ENCODE peak calls at places on chromosomes 7 and 10, in nine cellular contexts. T is progenitor cell of endocrine pancreas; K is HL-60; E is CD8-positive, alpha-beta T cell; U is upper lobe of right lung; Y is cardiac muscle cell; J is RWPE1; P is mammary epithelial cell; O is heart left ventricle. V is an unnamed sample.

GRCh38 chr10:47253651-47254375 is 46.2 kb upstream of the GDF10 start:
- DNase-seq in T (no peak), K (no peak), E (no peak), U (no peak), Y (peak; percentile 48), J (no peak), P (no peak), O (peak; percentile 82), V (no peak)

GRCh38 chr10:118669020-118669766 is 73.7 kb upstream of the PRLHR start:
- DNase-seq in T (no peak), K (peak; percentile 14), E (no peak), U (no peak), Y (peak; percentile 65), J (no peak), P (no peak), O (peak; percentile 38), V (no peak)

GRCh38 chr10:24857001-24857695 is 95.3 kb downstream of the PRTFDC1 start:
- DNase-seq in T (no peak), K (no peak), E (no peak), U (no peak), Y (no peak), J (no peak), P (no peak), O (no peak), V (no peak)

GRCh38 chr10:12201543-12201942 is 5.6 kb downstream of the CDC123 start:
- DNase-seq in T (no peak), K (no peak), E (no peak), U (no peak), Y (no peak), J (no peak), P (no peak), O (no peak), V (no peak)

GRCh38 chr7:149818536-149818840 is 19.7 kb upstream of the ZNF862 start:
- DNase-seq in T (no peak), K (no peak), E (no peak), U (peak; percentile 61), Y (no peak), J (no peak), P (no peak), O (no peak), V (no peak)

GRCh38 chr7:12369700-12370099 is 34.0 kb downstream of the VWDE start:
- DNase-seq in T (no peak), K (no peak), E (no peak), U (no peak), Y (no peak), J (no peak), P (no peak), O (no peak), V (no peak)

GRCh38 chr10:133162178-133162909 is 2.3 kb downstream of the KNDC1 start:
- DNase-seq in T (no peak), K (no peak), E (no peak), U (peak; percentile 80), Y (no peak), J (peak; percentile 34), P (peak; percentile 17), O (no peak), V (no peak)

GRCh38 chr10:99595770-99596465 is 24.3 kb downstream of the SLC25A28 start:
- DNase-seq in T (no peak), K (no peak), E (no peak), U (no peak), Y (no peak), J (no peak), P (no peak), O (no peak), V (no peak)

GRCh38 chr7:101241015-101241363 is 3.4 kb upstream of the CLDN15 start:
- DNase-seq in T (no peak), K (peak; percentile 85), E (no peak), U (no peak), Y (peak; percentile 45), J (no peak), P (no peak), O (no peak), V (no peak)

GRCh38 chr7:101245147-101245668 is 327 bp upstream of the FIS1 start:
- DNase-seq in T (no peak), K (no peak), E (no peak), U (peak; percentile 63), Y (no peak), J (peak; percentile 87), P (no peak), O (peak; percentile 42), V (no peak)

GRCh38 chr7:101244385-101245146 is at the start of gene FIS1:
- DNase-seq in T (peak; percentile 80), K (peak; percentile 92), E (peak; percentile 86), U (peak; percentile 98), Y (peak; percentile 92), J (peak; percentile 85), P (peak; percentile 89), O (peak; percentile 96), V (peak; percentile 94)

GRCh38 chr7:101240226-101241014 is 2.8 kb upstream of the CLDN15 start:
- DNase-seq in T (no peak), K (no peak), E (no peak), U (no peak), Y (no peak), J (no peak), P (no peak), O (no peak), V (no peak)

DNA sequence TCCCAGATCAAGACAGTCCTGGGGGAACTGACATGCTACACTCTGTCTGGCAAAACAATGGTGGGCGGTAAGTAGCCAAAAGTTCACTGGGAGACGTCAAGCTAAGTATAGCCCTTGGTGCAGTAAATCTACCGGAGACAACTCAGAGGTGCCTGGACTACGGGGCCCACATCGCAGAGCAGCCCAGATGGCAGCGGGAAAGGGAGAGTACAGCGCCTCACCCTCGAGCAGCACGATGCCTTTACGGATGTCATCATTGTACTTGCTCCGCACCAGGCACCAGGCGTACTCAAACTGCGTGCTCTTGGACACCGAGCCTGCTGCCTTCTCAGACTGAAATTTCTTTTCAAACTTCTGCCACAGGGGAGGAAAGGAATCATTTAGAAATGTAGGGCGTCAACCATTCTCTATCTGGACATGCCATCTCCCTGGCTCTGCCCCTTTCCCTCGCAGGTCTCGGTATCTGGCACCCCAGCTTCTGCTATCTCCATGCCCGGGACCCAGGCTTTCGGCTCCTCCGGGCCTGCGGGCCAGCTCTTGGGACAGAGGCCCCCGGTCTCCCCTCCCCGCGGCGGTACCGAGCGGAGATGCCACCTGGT is 996 bp downstream of the FIS1 start:
- DNase-seq in T (no peak), K (no peak), E (no peak), U (no peak), Y (peak; percentile 20), J (no peak), P (no peak), O (no peak), V (no peak)
- TF ChIP-seq CTCF in T (no peak), K (no peak), E (no peak), U (peak; percentile 96), Y (peak; percentile 90), J (peak; percentile 98), P (no peak), O (no peak), V (peak; percentile 97)

GRCh38 chr7:94330474-94331027 is 64.1 kb upstream of the COL1A2 start:
- DNase-seq in T (no peak), K (no peak), E (no peak), U (no peak), Y (no peak), J (no peak), P (no peak), O (no peak), V (no peak)

GRCh38 chr7:94335586-94335985 is 59.1 kb upstream of the COL1A2 start:
- DNase-seq in T (no peak), K (no peak), E (no peak), U (no peak), Y (no peak), J (peak; percentile 72), P (peak; percentile 91), O (no peak), V (no peak)

GRCh38 chr7:94333810-94334209 is 60.9 kb upstream of the COL1A2 start:
- DNase-seq in T (no peak), K (no peak), E (no peak), U (no peak), Y (no peak), J (no peak), P (peak; percentile 72), O (no peak), V (no peak)

GRCh38 chr7:94336009-94336408 is 58.7 kb upstream of the COL1A2 start:
- DNase-seq in T (no peak), K (no peak), E (no peak), U (no peak), Y (no peak), J (no peak), P (peak; percentile 42), O (no peak), V (no peak)

GRCh38 chr7:94332571-94332970 is 62.1 kb upstream of the COL1A2 start:
- DNase-seq in T (no peak), K (no peak), E (no peak), U (no peak), Y (no peak), J (no peak), P (peak; percentile 43), O (no peak), V (no peak)
- TF ChIP-seq CTCF in T (no peak), K (no peak), E (no peak), U (no peak), Y (no peak), J (no peak), P (no peak), O (no peak), V (no peak)

GRCh38 chr10:27503498-27504006 is 552 bp upstream of the RAB18 start:
- DNase-seq in T (no peak), K (no peak), E (no peak), U (no peak), Y (no peak), J (no peak), P (no peak), O (no peak), V (no peak)

GRCh38 chr10:27506280-27506679 is 2.2 kb downstream of the RAB18 start:
- DNase-seq in T (no peak), K (no peak), E (no peak), U (no peak), Y (no peak), J (no peak), P (no peak), O (no peak), V (no peak)

GRCh38 chr10:27500886-27501285 is 3.2 kb upstream of the RAB18 start:
- DNase-seq in T (no peak), K (no peak), E (no peak), U (no peak), Y (no peak), J (peak; percentile 73), P (peak; percentile 89), O (no peak), V (no peak)

GRCh38 chr10:27504897-27505457 is 873 bp downstream of the RAB18 start:
- DNase-seq in T (no peak), K (no peak), E (no peak), U (no peak), Y (peak; percentile 19), J (no peak), P (peak; percentile 52), O (no peak), V (no peak)

GRCh38 chr10:27504007-27504890 is at the start of gene RAB18:
- DNase-seq in T (peak; percentile 96), K (peak; percentile 98), E (peak; percentile 97), U (peak; percentile 99), Y (peak; percentile 99), J (peak; percentile 91), P (peak; percentile 97), O (peak; percentile 99), V (peak; percentile 95)
- TF ChIP-seq CTCF in T (no peak), K (no peak), E (no peak), U (no peak), Y (peak; percentile 14), J (no peak), P (no peak), O (no peak), V (no peak)

DNA sequence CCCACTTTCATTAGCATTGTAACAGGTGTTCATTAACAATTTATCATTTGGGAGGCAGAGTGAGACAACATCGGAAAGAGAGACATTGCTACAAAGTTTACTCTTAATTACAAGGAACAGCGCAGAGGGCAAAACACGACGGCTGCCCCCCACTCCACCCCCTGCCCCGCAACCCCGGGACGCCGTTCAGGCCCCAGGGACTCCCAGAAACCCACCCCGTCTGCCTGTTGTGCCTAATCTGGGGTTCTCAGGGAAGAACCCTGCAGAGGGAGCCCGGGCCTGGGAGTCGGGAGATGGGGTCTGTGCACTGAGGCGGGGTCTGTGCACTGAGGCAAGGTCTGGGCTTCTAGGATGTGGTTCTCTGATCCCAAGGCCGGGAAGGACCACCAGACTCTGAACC is 25.2 kb downstream of the UNCX start:
- DNase-seq in T (no peak), K (no peak), E (no peak), U (no peak), Y (no peak), J (no peak), P (no peak), O (no peak), V (no peak)
- TF ChIP-seq CTCF in T (no peak), K (no peak), E (no peak), U (no peak), Y (no peak), J (no peak), P (no peak), O (no peak), V (no peak)